ENCODE peak calls at places on chromosomes 13 and 19, in eight cellular contexts. Y, W, I, C, R, X, M and K are unnamed samples.

GRCh38 chr19:57067440-57067839 is 52.3 kb upstream of the USP29 start:
- DNase-seq in Y (no peak), W (no peak), I (no peak), C (no peak), R (no peak), X (no peak), M (no peak), K (no peak)

GRCh38 chr13:93505104-93505952 is 278.7 kb downstream of the GPC6 start:
- DNase-seq in Y (peak), W (no peak), I (peak), C (peak), R (no peak), X (no peak), M (no peak), K (no peak)

GRCh38 chr13:110925023-110925608 is 10.2 kb upstream of the ANKRD10 start:
- DNase-seq in Y (no peak), W (peak), I (no peak), C (no peak), R (no peak), X (peak), M (no peak), K (peak)

GRCh38 chr13:80962173-80962572 is 621.2 kb upstream of the SPRY2 start:
- DNase-seq in Y (no peak), W (no peak), I (no peak), C (peak), R (no peak), X (no peak), M (no peak), K (no peak)

GRCh38 chr13:109160887-109161669 is 531.7 kb downstream of the MYO16 start:
- DNase-seq in Y (no peak), W (no peak), I (no peak), C (peak), R (no peak), X (no peak), M (no peak), K (no peak)

GRCh38 chr13:39879286-39880035 is 224.0 kb downstream of the COG6 start:
- DNase-seq in Y (no peak), W (no peak), I (no peak), C (no peak), R (no peak), X (no peak), M (no peak), K (no peak)

GRCh38 chr19:49878744-49879070 is 1.2 kb downstream of the TBC1D17 start:
- DNase-seq in Y (no peak), W (no peak), I (no peak), C (no peak), R (no peak), X (no peak), M (no peak), K (no peak)

GRCh38 chr13:21232196-21232595 is 55.7 kb downstream of the MRPL57 start:
- DNase-seq in Y (peak), W (peak), I (peak), C (no peak), R (no peak), X (no peak), M (no peak), K (no peak)

GRCh38 chr13:113110852-113111315 is 5.3 kb downstream of the F7 start:
- DNase-seq in Y (no peak), W (no peak), I (no peak), C (no peak), R (peak), X (no peak), M (no peak), K (no peak)

GRCh38 chr13:32964987-32965386 is 51.2 kb upstream of the KL start:
- DNase-seq in Y (no peak), W (no peak), I (no peak), C (no peak), R (no peak), X (no peak), M (no peak), K (no peak)

GRCh38 chr13:78323040-78323439 is 280.3 kb downstream of the POU4F1 start:
- DNase-seq in Y (no peak), W (no peak), I (no peak), C (no peak), R (no peak), X (no peak), M (no peak), K (no peak)

GRCh38 chr19:40565910-40566495 is 10.7 kb upstream of the SHKBP1 start:
- DNase-seq in Y (no peak), W (no peak), I (no peak), C (no peak), R (peak), X (no peak), M (no peak), K (no peak)

GRCh38 chr19:55616395-55616875 is 7.9 kb downstream of the ZNF784 start:
- DNase-seq in Y (no peak), W (peak), I (no peak), C (no peak), R (no peak), X (no peak), M (no peak), K (no peak)

GRCh38 chr19:52343548-52343947 is 7.5 kb downstream of the ZNF610 start:
- DNase-seq in Y (peak), W (peak), I (peak), C (peak), R (peak), X (peak), M (peak), K (peak)

GRCh38 chr13:50809133-50810090 is 34.1 kb downstream of the DLEU7 start:
- DNase-seq in Y (no peak), W (no peak), I (no peak), C (no peak), R (no peak), X (no peak), M (no peak), K (no peak)

GRCh38 chr13:110965038-110965754 is 50.3 kb upstream of the ANKRD10 start:
- DNase-seq in Y (peak), W (no peak), I (peak), C (peak), R (no peak), X (no peak), M (no peak), K (no peak)

GRCh38 chr13:46171739-46172138 is 10.2 kb downstream of the LCP1 start:
- DNase-seq in Y (no peak), W (no peak), I (no peak), C (no peak), R (no peak), X (no peak), M (no peak), K (no peak)

GRCh38 chr13:46171223-46171622 is 10.8 kb downstream of the LCP1 start:
- DNase-seq in Y (no peak), W (no peak), I (no peak), C (no peak), R (no peak), X (no peak), M (no peak), K (no peak)

GRCh38 chr13:46168818-46169217 is 13.2 kb downstream of the LCP1 start:
- DNase-seq in Y (no peak), W (no peak), I (no peak), C (no peak), R (no peak), X (no peak), M (no peak), K (no peak)

GRCh38 chr13:46170268-46170667 is 11.7 kb downstream of the LCP1 start:
- DNase-seq in Y (no peak), W (peak), I (no peak), C (no peak), R (no peak), X (no peak), M (no peak), K (no peak)

DNA sequence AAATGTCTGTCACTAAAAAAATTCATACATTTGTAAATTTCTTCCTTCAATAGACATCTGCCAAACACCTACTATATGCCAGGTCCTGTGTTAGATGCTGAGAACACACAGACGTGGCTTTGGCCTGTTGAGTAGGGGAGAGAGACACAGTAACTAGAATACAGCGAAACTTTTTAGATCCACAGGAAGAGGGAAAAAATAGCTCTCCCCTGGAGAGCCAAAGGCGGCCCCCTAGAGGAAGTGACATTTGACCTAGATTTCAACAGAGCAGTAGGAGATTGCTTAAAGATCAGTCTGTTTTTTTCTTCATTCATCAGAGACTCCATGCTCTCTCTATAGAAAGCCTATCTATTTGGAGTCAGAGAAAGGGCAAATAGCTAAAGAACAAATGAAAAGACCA is 11.3 kb downstream of the LCP1 start:
- DNase-seq in Y (no peak), W (peak), I (no peak), C (no peak), R (no peak), X (no peak), M (no peak), K (peak)
- TF ChIP-seq EZH2phosphoT487 in Y (no peak), W (no peak), I (no peak), C (no peak), R (no peak), X (no peak), M (no peak), K (no peak)

GRCh38 chr19:35143231-35143715 is at the start of gene FXYD7:
- DNase-seq in Y (no peak), W (peak), I (no peak), C (no peak), R (peak), X (peak), M (no peak), K (no peak)
- H3K27ac ChIP-seq in Y (no peak), W (peak), I (no peak), C (no peak), R (no peak), X (no peak), M (no peak), K (no peak)

GRCh38 chr13:107208889-107209288 is 641.0 kb upstream of the ARGLU1 start:
- DNase-seq in Y (no peak), W (no peak), I (no peak), C (no peak), R (no peak), X (no peak), M (no peak), K (no peak)
- TF ChIP-seq EZH2phosphoT487 in Y (no peak), W (no peak), I (no peak), C (no peak), R (no peak), X (no peak), M (no peak), K (no peak)

DNA sequence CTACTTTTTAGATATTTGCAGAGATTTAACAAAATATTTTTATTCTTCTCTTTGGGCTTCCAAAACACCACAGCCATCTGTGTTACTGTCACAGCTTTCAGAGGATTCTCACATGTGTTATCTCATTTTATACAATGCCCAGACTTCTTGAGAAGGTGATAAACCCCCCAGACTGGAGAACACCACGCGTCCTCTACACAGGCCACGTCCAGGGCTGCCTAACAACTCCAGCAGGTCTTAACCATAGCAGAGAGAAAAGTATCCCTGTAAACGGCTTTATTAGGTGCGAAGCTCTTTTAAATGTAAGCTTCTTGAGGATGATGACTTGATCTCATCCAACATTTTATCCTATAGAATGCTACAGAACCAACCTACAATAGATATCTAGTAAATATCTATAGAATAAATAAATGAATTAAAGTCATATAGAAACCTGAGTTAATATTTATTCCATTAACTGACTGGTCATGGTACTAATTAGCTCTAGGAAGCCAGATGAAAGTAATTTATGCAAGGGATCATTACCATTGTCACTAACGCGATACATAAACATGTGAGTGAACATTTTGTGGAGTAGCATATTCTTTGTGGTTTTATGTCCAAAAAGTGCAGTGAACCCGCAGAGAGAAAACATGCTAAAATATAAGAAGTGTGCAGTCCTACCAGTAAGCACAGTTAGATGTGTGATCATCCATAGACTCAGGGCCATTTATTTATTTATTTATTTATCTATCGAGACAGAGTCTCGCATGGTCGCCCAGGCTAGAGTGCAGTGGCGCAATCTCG is 1.8 kb downstream of the GPR183 start:
- DNase-seq in Y (no peak), W (no peak), I (no peak), C (no peak), R (no peak), X (no peak), M (no peak), K (no peak)
- H3K27ac ChIP-seq in Y (no peak), W (no peak), I (no peak), C (no peak), R (no peak), X (no peak), M (no peak), K (no peak)

GRCh38 chr13:30421093-30422055 is 919 bp upstream of the UBE2L5 start:
- DNase-seq in Y (peak), W (peak), I (peak), C (peak), R (peak), X (peak), M (peak), K (peak)
- TF ChIP-seq EZH2phosphoT487 in Y (no peak), W (no peak), I (no peak), C (no peak), R (no peak), X (no peak), M (no peak), K (no peak)

DNA sequence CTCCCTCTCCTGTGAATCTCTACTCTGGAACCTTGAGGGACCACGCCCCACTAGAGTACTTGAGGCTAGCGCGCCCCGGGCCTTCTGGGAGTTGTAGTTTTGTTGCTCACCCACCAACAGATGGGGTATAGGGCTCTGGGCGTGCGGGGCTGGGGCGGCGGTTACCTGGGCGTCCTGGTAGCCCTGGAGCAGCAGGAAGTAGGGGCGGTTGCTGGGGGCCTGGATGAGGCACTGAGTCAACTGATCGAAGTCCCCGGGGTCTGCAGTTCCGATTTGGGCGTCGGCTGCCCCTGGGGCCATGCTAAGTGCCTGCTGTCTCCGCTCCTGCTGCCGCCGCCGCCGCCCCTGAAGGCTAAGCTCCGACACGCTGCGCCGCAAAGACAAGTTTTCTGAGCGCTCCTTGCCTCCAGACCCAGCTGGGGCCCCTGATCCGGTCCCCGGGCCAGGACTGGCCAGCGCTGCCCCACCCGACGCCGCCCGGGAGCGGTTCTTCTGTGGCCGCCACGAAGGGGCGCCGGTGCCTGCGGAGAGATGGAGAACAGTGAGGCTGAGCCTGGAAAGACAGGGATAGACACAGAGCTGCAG is 5.3 kb downstream of the RASIP1 start:
- DNase-seq in Y (peak), W (peak), I (peak), C (no peak), R (no peak), X (peak), M (no peak), K (no peak)
- H3K27ac ChIP-seq in Y (no peak), W (no peak), I (peak), C (no peak), R (no peak), X (no peak), M (no peak), K (no peak)

GRCh38 chr19:33620611-33621010 is 1.1 kb upstream of the CHST8 start:
- DNase-seq in Y (no peak), W (no peak), I (no peak), C (no peak), R (no peak), X (no peak), M (no peak), K (no peak)

GRCh38 chr19:33621065-33621785 is 528 bp upstream of the CHST8 start:
- DNase-seq in Y (no peak), W (peak), I (no peak), C (no peak), R (no peak), X (no peak), M (no peak), K (no peak)

GRCh38 chr19:33622505-33622808 is 704 bp downstream of the CHST8 start:
- DNase-seq in Y (peak), W (peak), I (no peak), C (no peak), R (peak), X (peak), M (peak), K (no peak)

GRCh38 chr19:33622809-33623511 is 1.2 kb downstream of the CHST8 start:
- DNase-seq in Y (peak), W (peak), I (no peak), C (no peak), R (peak), X (peak), M (no peak), K (no peak)

GRCh38 chr19:33621811-33622504 is at the start of gene CHST8:
- DNase-seq in Y (peak), W (peak), I (peak), C (no peak), R (peak), X (peak), M (peak), K (no peak)
- TF ChIP-seq EZH2phosphoT487 in Y (no peak), W (no peak), I (peak), C (no peak), R (no peak), X (no peak), M (no peak), K (no peak)

DNA sequence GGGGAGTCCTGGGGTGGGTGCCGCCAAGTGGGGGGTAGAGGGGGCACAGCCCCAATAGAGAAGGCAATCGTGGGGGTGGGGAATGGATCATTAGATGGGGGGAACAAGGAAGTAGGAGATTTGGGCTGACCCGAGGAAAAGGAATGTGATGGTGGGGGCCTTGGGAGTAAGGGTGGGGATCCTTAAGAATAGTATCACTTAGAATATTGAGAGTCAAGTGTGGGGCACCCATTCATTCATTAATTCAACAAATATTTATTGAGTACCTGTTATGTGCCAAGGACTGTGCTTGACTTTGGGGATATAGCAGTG is 641 bp downstream of the PPP5C start:
- DNase-seq in Y (no peak), W (no peak), I (no peak), C (no peak), R (no peak), X (no peak), M (no peak), K (no peak)
- H3K27ac ChIP-seq in Y (no peak), W (no peak), I (no peak), C (no peak), R (no peak), X (no peak), M (no peak), K (peak)

DNA sequence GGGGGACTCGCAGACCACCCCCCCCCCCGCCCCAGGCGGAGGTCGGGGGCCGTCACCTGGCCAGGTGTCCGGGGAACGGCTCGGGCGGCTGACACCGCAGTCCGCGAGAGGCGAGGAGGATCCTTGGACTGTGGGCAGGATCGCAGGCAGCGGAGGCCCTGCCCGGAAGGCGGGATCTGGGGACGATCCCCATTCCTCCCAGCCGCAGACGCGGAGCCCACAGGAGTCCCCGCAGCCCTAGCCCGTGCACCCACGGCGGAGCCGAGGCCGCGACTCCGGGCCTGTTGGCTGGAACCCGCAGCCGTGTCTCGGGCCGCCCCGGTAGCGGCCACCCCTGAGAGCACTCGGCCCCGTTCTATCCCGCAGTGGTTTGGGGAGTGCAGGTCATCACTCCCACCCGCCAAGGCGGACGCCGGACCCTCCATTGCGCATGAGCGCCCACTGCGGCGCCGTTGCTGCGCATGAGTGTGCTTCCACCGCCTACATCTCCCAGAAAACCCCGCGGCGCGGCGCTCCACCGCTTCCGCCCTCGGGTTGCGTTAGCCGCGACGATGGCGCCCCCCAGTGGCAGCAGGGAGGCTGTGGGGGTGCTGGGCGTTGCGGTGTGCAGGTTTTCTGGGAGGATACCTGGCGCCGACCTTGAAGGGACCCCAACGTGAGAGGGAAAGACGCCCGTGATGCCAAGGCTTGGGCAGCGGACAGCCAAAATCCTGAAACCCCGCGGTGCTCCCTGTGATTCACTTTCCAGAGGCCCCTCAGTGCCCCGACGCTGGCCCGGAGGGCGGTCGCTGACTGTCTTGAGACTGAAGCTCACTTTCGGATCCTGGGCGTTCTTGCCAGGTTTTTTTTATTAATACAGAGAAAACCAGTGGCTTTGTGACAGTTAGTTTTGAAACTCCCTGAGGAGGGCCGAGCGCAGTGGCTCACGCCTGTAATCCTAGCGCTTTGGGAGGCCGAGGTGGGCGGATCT is 4.4 kb upstream of the ZNF329 start:
- DNase-seq in Y (peak), W (peak), I (peak), C (peak), R (peak), X (peak), M (peak), K (no peak)
- TF ChIP-seq EZH2phosphoT487 in Y (no peak), W (no peak), I (no peak), C (no peak), R (no peak), X (no peak), M (no peak), K (no peak)